ENCODE peak calls at places on chromosomes 13 and 19, in six cellular contexts. Z, Q, J, K, D and H are unnamed samples.

GRCh38 chr19:45079063-45079910 is at the start of gene GEMIN7:
- DNase-seq in Z (peak; percentile 70), Q (peak; percentile 83), J (no peak), K (peak; percentile 59), D (peak; percentile 84), H (peak; percentile 92)

GRCh38 chr13:111470933-111471332 is 150.5 kb downstream of the TEX29 start:
- DNase-seq in Z (no peak), Q (no peak), J (no peak), K (no peak), D (no peak), H (no peak)

GRCh38 chr13:65940720-65941119 is 1289.4 kb downstream of the PCDH9 start:
- DNase-seq in Z (no peak), Q (no peak), J (no peak), K (no peak), D (no peak), H (no peak)

GRCh38 chr19:41701401-41702075 is 6.9 kb upstream of the CEACAM5 start:
- DNase-seq in Z (no peak), Q (no peak), J (no peak), K (no peak), D (no peak), H (peak; percentile 36)

GRCh38 chr19:3652422-3652821 is 25.8 kb upstream of the CACTIN start:
- DNase-seq in Z (no peak), Q (no peak), J (no peak), K (no peak), D (no peak), H (no peak)

GRCh38 chr19:9381367-9381785 is 18.6 kb downstream of the ZNF177 start:
- DNase-seq in Z (peak; percentile 10), Q (no peak), J (no peak), K (no peak), D (no peak), H (no peak)

GRCh38 chr19:51272183-51272817 is 21.4 kb downstream of the SIGLECL1 start:
- DNase-seq in Z (no peak), Q (no peak), J (no peak), K (no peak), D (no peak), H (no peak)

GRCh38 chr19:48772503-48772953 is 17.2 kb downstream of the FGF21 start:
- DNase-seq in Z (no peak), Q (no peak), J (no peak), K (no peak), D (no peak), H (no peak)

GRCh38 chr19:45960595-45961235 is 12.9 kb downstream of the NOVA2 start:
- DNase-seq in Z (no peak), Q (no peak), J (no peak), K (no peak), D (no peak), H (no peak)

GRCh38 chr13:52348081-52348480 is 57.9 kb downstream of the THSD1 start:
- DNase-seq in Z (peak; percentile 67), Q (no peak), J (peak; percentile 57), K (peak; percentile 88), D (no peak), H (no peak)

GRCh38 chr13:67036694-67037093 is 193.4 kb downstream of the PCDH9 start:
- DNase-seq in Z (no peak), Q (no peak), J (no peak), K (no peak), D (no peak), H (no peak)

GRCh38 chr19:34345934-34346333 is 19.1 kb upstream of the GPI start:
- DNase-seq in Z (peak; percentile 76), Q (peak; percentile 73), J (no peak), K (peak; percentile 63), D (peak; percentile 81), H (no peak)

GRCh38 chr13:57799624-57800023 is 168.1 kb downstream of the PCDH17 start:
- DNase-seq in Z (peak; percentile 34), Q (no peak), J (no peak), K (no peak), D (no peak), H (no peak)

GRCh38 chr19:46624958-46625661 is at the start of gene PTGIR:
- DNase-seq in Z (peak; percentile 89), Q (no peak), J (no peak), K (peak; percentile 78), D (no peak), H (no peak)

GRCh38 chr13:111911754-111912452 is 155.0 kb upstream of the SOX1 start:
- DNase-seq in Z (no peak), Q (no peak), J (no peak), K (no peak), D (no peak), H (peak; percentile 45)

GRCh38 chr19:34480971-34481821 is at the start of gene WTIP:
- DNase-seq in Z (peak; percentile 82), Q (peak; percentile 75), J (peak; percentile 80), K (peak; percentile 88), D (peak; percentile 31), H (peak; percentile 91)

GRCh38 chr19:29121684-29122083 is 91.3 kb downstream of the UQCRFS1 start:
- DNase-seq in Z (peak; percentile 19), Q (peak; percentile 53), J (no peak), K (no peak), D (no peak), H (no peak)

DNA sequence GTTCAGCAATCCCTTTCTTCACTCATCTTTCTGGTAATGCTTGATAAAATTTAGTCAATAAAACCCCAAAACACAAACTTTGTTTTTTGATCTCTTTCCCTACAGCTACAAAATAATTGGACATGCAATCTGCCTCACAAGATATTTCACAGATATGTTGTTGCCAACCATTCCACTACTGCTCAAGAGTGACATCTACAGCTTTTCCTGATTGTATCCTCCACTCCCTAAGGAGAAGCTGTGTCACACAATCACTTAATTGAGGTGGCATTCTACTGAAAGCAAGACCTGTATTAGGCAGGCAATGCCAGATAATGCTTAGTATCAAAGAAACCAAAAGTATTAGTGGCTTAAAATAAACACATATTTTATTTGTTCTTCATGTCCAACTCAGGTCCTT is 1646.2 kb upstream of the SPRY2 start:
- DNase-seq in Z (no peak), Q (no peak), J (no peak), K (no peak), D (no peak), H (no peak)
- TF ChIP-seq CTCF in Z (no peak), Q (peak; percentile 26), J (no peak), K (no peak), D (no peak), H (no peak)

DNA sequence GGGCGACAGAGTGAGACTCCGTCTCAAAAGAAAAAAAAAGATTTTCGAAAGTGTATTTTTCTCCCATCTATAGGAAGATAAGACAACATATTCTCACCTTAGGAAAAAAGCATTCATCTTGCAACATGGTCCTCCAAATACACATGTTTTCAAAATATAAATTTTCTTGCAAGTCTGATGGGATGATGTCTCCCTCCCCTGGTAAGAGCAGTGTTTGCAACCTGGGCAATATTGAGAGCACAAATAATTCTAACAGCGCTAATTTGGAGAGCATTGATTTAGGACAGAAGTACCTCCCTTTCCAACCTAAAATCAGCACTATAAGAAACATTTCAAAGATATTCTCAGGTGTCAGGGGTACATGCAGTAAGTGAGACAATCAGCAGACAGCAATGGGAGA is 61.0 kb upstream of the SHISA2 start:
- DNase-seq in Z (peak; percentile 7), Q (no peak), J (no peak), K (peak; percentile 10), D (no peak), H (no peak)
- TF ChIP-seq CTCF in Z (peak; percentile 19), Q (peak; percentile 49), J (peak; percentile 33), K (peak; percentile 22), D (no peak), H (peak; percentile 61)

DNA sequence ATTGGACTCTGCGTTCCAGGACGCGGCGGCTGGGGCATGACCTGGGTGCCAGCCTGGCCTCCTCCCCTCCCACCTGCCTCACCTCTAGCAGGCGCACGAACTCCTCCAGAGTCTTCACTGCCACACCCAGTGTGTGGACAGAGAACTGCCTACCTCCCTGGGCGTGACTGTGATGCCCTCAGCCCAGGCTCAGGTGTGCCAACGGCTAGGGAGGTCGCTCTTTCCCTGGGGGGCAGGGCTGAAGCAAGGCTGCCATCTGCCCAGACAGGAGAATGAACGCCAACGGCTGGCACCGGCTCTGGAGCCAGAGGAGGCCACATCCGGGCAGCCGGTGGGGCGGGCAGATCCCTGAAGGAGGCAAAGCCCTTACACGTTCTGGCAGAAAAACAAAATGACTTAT is 11.3 kb downstream of the NANOS3 start:
- DNase-seq in Z (no peak), Q (no peak), J (no peak), K (no peak), D (no peak), H (no peak)
- TF ChIP-seq CTCF in Z (no peak), Q (no peak), J (no peak), K (no peak), D (no peak), H (no peak)

GRCh38 chr19:30388819-30389218 is 16.6 kb downstream of the ZNF536 start:
- DNase-seq in Z (no peak), Q (no peak), J (no peak), K (no peak), D (no peak), H (peak; percentile 48)

GRCh38 chr19:30388327-30388726 is 16.1 kb downstream of the ZNF536 start:
- DNase-seq in Z (no peak), Q (no peak), J (no peak), K (no peak), D (no peak), H (peak; percentile 42)

GRCh38 chr19:30391554-30392551 is 19.7 kb downstream of the ZNF536 start:
- DNase-seq in Z (no peak), Q (no peak), J (no peak), K (no peak), D (no peak), H (peak; percentile 55)

GRCh38 chr19:30391052-30391451 is 18.9 kb downstream of the ZNF536 start:
- DNase-seq in Z (no peak), Q (no peak), J (no peak), K (no peak), D (no peak), H (peak; percentile 27)

GRCh38 chr19:30390356-30390988 is 18.3 kb downstream of the ZNF536 start:
- DNase-seq in Z (no peak), Q (no peak), J (no peak), K (no peak), D (no peak), H (peak; percentile 32)
- TF ChIP-seq CTCF in Z (no peak), Q (no peak), J (no peak), K (no peak), D (no peak), H (no peak)

GRCh38 chr13:82698383-82698782 is 1183.9 kb downstream of the SLITRK1 start:
- DNase-seq in Z (no peak), Q (no peak), J (no peak), K (no peak), D (no peak), H (no peak)

GRCh38 chr13:82701021-82701420 is 1181.3 kb downstream of the SLITRK1 start:
- DNase-seq in Z (no peak), Q (no peak), J (no peak), K (no peak), D (no peak), H (no peak)

GRCh38 chr13:82698941-82699340 is 1183.3 kb downstream of the SLITRK1 start:
- DNase-seq in Z (no peak), Q (no peak), J (no peak), K (no peak), D (no peak), H (no peak)

GRCh38 chr13:82702513-82702912 is 1179.8 kb downstream of the SLITRK1 start:
- DNase-seq in Z (no peak), Q (no peak), J (no peak), K (no peak), D (no peak), H (no peak)
- TF ChIP-seq CTCF in Z (no peak), Q (no peak), J (no peak), K (no peak), D (no peak), H (no peak)

GRCh38 chr19:55432355-55432959 is 10.6 kb downstream of the SHISA7 start:
- DNase-seq in Z (no peak), Q (no peak), J (no peak), K (no peak), D (peak; percentile 42), H (no peak)
- TF ChIP-seq CTCF in Z (no peak), Q (no peak), J (no peak), K (no peak), D (no peak), H (no peak)

GRCh38 chr13:59477011-59477410 is 686.7 kb downstream of the DIAPH3 start:
- DNase-seq in Z (peak; percentile 28), Q (no peak), J (no peak), K (no peak), D (no peak), H (no peak)
- TF ChIP-seq CTCF in Z (peak; percentile 60), Q (peak; percentile 38), J (peak; percentile 26), K (peak; percentile 26), D (peak; percentile 37), H (peak; percentile 56)